ENCODE peak calls at places on chromosomes 11 and 22, in four cellular contexts. One of them, this sample, is unnamed.

GRCh38 chr11:4455439-4455838 is 6.3 kb downstream of the OR52K2 start:
- DNase-seq in HCT116: no peak
- DNase-seq in heart right ventricle: no peak
- DNase-seq in GM06990: no peak
- DNase-seq in this sample: no peak

GRCh38 chr22:44920183-44920582 is 89.6 kb downstream of the PHF21B start:
- DNase-seq in HCT116: no peak
- DNase-seq in GM06990: no peak
- DNase-seq in heart right ventricle: no peak
- DNase-seq in this sample: no peak

GRCh38 chr11:130371004-130371590 is 56.4 kb upstream of the ZBTB44 start:
- DNase-seq in heart right ventricle: no peak
- DNase-seq in HCT116: no peak
- DNase-seq in GM06990: no peak
- DNase-seq in this sample: no peak

GRCh38 chr22:22771696-22772377 is 115.8 kb upstream of the IGLL5 start:
- DNase-seq in heart right ventricle: no peak
- DNase-seq in GM06990: no peak
- DNase-seq in HCT116: no peak
- DNase-seq in this sample: no peak

GRCh38 chr22:39448205-39449054 is 8.4 kb upstream of the MGAT3 start:
- DNase-seq in heart right ventricle: no peak
- DNase-seq in GM06990: no peak
- DNase-seq in HCT116: no peak
- DNase-seq in this sample: no peak

GRCh38 chr11:126438272-126438671 is 82.8 kb downstream of the ST3GAL4 start:
- DNase-seq in GM06990: no peak
- DNase-seq in HCT116: no peak
- DNase-seq in heart right ventricle: peak; percentile 58
- DNase-seq in this sample: no peak

GRCh38 chr22:21446827-21447690 is 20.1 kb upstream of the TMEM191C start:
- DNase-seq in GM06990: no peak
- DNase-seq in HCT116: no peak
- DNase-seq in heart right ventricle: no peak
- DNase-seq in this sample: no peak

GRCh38 chr11:118497831-118498230 is 29.4 kb upstream of the TTC36 start:
- DNase-seq in heart right ventricle: no peak
- DNase-seq in GM06990: no peak
- DNase-seq in HCT116: no peak
- DNase-seq in this sample: no peak

GRCh38 chr11:14537134-14537599 is 17.0 kb upstream of the PSMA1 start:
- DNase-seq in GM06990: no peak
- DNase-seq in HCT116: no peak
- DNase-seq in heart right ventricle: no peak
- DNase-seq in this sample: peak; percentile 41

GRCh38 chr11:6251990-6252473 is 7.6 kb upstream of the CCKBR start:
- DNase-seq in HCT116: no peak
- DNase-seq in heart right ventricle: no peak
- DNase-seq in GM06990: no peak
- DNase-seq in this sample: no peak

GRCh38 chr11:129163714-129164164 is 28.4 kb downstream of the ARHGAP32 start:
- DNase-seq in HCT116: no peak
- DNase-seq in heart right ventricle: no peak
- DNase-seq in GM06990: no peak
- DNase-seq in this sample: no peak

GRCh38 chr11:45239733-45240132 is 46.4 kb downstream of the SYT13 start:
- DNase-seq in heart right ventricle: no peak
- DNase-seq in HCT116: no peak
- DNase-seq in GM06990: no peak
- DNase-seq in this sample: no peak

GRCh38 chr11:35525501-35526175 is at the start of gene PAMR1:
- DNase-seq in HCT116: no peak
- DNase-seq in GM06990: peak; percentile 13
- DNase-seq in heart right ventricle: peak; percentile 55
- DNase-seq in this sample: no peak

GRCh38 chr11:118272001-118272400 is 7.9 kb upstream of the MPZL2 start:
- DNase-seq in GM06990: no peak
- DNase-seq in heart right ventricle: no peak
- DNase-seq in HCT116: no peak
- DNase-seq in this sample: no peak

GRCh38 chr11:57379732-57380131 is 1.2 kb downstream of the PRG3 start:
- DNase-seq in HCT116: no peak
- DNase-seq in GM06990: no peak
- DNase-seq in heart right ventricle: no peak
- DNase-seq in this sample: no peak

GRCh38 chr11:73271936-73272679 is at the start of gene P2RY6:
- DNase-seq in heart right ventricle: no peak
- DNase-seq in HCT116: no peak
- DNase-seq in GM06990: no peak
- DNase-seq in this sample: no peak

GRCh38 chr11:76859708-76860233 is 947 bp upstream of the ACER3 start:
- DNase-seq in heart right ventricle: no peak
- DNase-seq in GM06990: no peak
- DNase-seq in HCT116: no peak
- DNase-seq in this sample: no peak

GRCh38 chr11:103832762-103833161 is 203.7 kb upstream of the DDI1 start:
- DNase-seq in heart right ventricle: no peak
- DNase-seq in GM06990: no peak
- DNase-seq in HCT116: no peak
- DNase-seq in this sample: no peak

GRCh38 chr11:76629133-76629852 is 41.3 kb downstream of the LRRC32 start:
- DNase-seq in heart right ventricle: peak; percentile 32
- DNase-seq in GM06990: peak; percentile 64
- DNase-seq in HCT116: no peak
- DNase-seq in this sample: no peak

GRCh38 chr11:95375881-95376280 is 144.9 kb upstream of the SESN3 start:
- DNase-seq in GM06990: no peak
- DNase-seq in heart right ventricle: no peak
- DNase-seq in HCT116: no peak
- DNase-seq in this sample: no peak

GRCh38 chr11:45872513-45873356 is 12.7 kb upstream of the MAPK8IP1 start:
- DNase-seq in GM06990: no peak
- DNase-seq in HCT116: peak; percentile 41
- DNase-seq in heart right ventricle: peak; percentile 31
- DNase-seq in this sample: no peak

GRCh38 chr11:118791961-118792578 is 1.1 kb upstream of the DDX6 start:
- DNase-seq in heart right ventricle: no peak
- DNase-seq in GM06990: peak; percentile 69
- DNase-seq in HCT116: no peak
- DNase-seq in this sample: peak; percentile 21

GRCh38 chr11:110086892-110087309 is 6.3 kb upstream of the ZC3H12C start:
- DNase-seq in GM06990: no peak
- DNase-seq in HCT116: no peak
- DNase-seq in heart right ventricle: no peak
- DNase-seq in this sample: no peak

GRCh38 chr11:85658180-85658579 is 6.7 kb downstream of the CREBZF start:
- DNase-seq in HCT116: no peak
- DNase-seq in heart right ventricle: no peak
- DNase-seq in GM06990: no peak
- DNase-seq in this sample: no peak

GRCh38 chr11:16899708-16900107 is 114.5 kb downstream of the PLEKHA7 start:
- DNase-seq in GM06990: no peak
- DNase-seq in HCT116: no peak
- DNase-seq in heart right ventricle: no peak
- DNase-seq in this sample: no peak

GRCh38 chr11:120912504-120912903 is 111.4 kb upstream of the TBCEL start:
- DNase-seq in HCT116: peak; percentile 53
- DNase-seq in heart right ventricle: no peak
- DNase-seq in GM06990: no peak
- DNase-seq in this sample: no peak

GRCh38 chr11:66100272-66101037 is 30.4 kb downstream of the PACS1 start:
- DNase-seq in heart right ventricle: peak; percentile 66
- DNase-seq in GM06990: peak; percentile 69
- DNase-seq in HCT116: no peak
- DNase-seq in this sample: peak; percentile 64

GRCh38 chr11:33723238-33723881 is 12.9 kb downstream of the CD59 start:
- DNase-seq in heart right ventricle: no peak
- DNase-seq in HCT116: peak; percentile 72
- DNase-seq in GM06990: no peak
- DNase-seq in this sample: no peak

GRCh38 chr11:66443602-66444001 is 5.0 kb upstream of the MRPL11 start:
- DNase-seq in HCT116: peak; percentile 19
- DNase-seq in heart right ventricle: no peak
- DNase-seq in GM06990: no peak
- DNase-seq in this sample: no peak

GRCh38 chr22:30383061-30383460 is 4.2 kb downstream of the RNF215 start:
- DNase-seq in heart right ventricle: no peak
- DNase-seq in GM06990: no peak
- DNase-seq in HCT116: no peak
- DNase-seq in this sample: no peak

GRCh38 chr22:40721266-40721665 is 42.0 kb downstream of the MCHR1 start:
- DNase-seq in heart right ventricle: no peak
- DNase-seq in HCT116: no peak
- DNase-seq in GM06990: no peak
- DNase-seq in this sample: no peak

GRCh38 chr22:20031732-20032406 is 11.0 kb downstream of the TANGO2 start:
- DNase-seq in GM06990: peak; percentile 61
- DNase-seq in HCT116: no peak
- DNase-seq in heart right ventricle: no peak
- DNase-seq in this sample: no peak

GRCh38 chr11:60252208-60252566 is 9.2 kb upstream of the MS4A4E start:
- DNase-seq in heart right ventricle: no peak
- DNase-seq in HCT116: no peak
- DNase-seq in GM06990: no peak
- DNase-seq in this sample: no peak

GRCh38 chr11:76806131-76806530 is 23.0 kb downstream of the TSKU start:
- DNase-seq in GM06990: no peak
- DNase-seq in heart right ventricle: no peak
- DNase-seq in HCT116: no peak
- DNase-seq in this sample: no peak

GRCh38 chr11:7596975-7597391 is 76.3 kb downstream of the CYB5R2 start:
- DNase-seq in heart right ventricle: no peak
- DNase-seq in HCT116: no peak
- DNase-seq in GM06990: no peak
- DNase-seq in this sample: no peak

GRCh38 chr22:36998620-36999351 is 20.5 kb downstream of the TST start:
- DNase-seq in GM06990: no peak
- DNase-seq in heart right ventricle: no peak
- DNase-seq in HCT116: peak; percentile 58
- DNase-seq in this sample: no peak
- TF ChIP-seq CTCF in GM06990: peak; percentile 3
- TF ChIP-seq CTCF in heart right ventricle: no peak
- TF ChIP-seq CTCF in HCT116: peak; percentile 45
- TF ChIP-seq CTCF in this sample: no peak

DNA sequence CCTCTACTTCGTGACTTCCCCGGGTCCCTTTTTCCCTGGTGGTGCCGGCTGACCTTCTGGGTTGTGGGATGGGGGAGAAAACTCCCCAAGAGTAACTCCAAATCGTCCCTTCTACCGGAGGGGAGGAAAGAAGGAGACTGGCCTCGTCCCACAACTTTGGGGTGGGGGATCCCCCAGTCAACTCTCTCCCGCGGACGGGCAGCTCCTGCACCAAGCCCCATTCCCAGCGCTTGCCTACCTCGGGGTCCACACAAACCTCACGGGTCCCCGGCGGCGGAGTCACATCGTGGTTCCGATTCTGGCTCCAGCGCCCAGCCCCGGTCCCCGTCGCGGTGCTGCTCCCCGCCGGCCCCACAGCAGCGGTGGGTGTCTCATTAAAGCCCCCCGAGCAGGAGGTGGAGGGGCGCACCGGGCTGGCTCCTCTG is 317 bp downstream of the BDNF start:
- DNase-seq in heart right ventricle: no peak
- DNase-seq in GM06990: no peak
- DNase-seq in HCT116: no peak
- DNase-seq in this sample: no peak
- H3K27me3 ChIP-seq in heart right ventricle: peaks cover 58% of the 10 kb centered on the region
- H3K27me3 ChIP-seq in GM06990: peaks cover 2% of the 10 kb centered on the region
- H3K27me3 ChIP-seq in HCT116: no peaks in the 10 kb centered on the region
- H3K27me3 ChIP-seq in this sample: peaks cover 83% of the 10 kb centered on the region

DNA sequence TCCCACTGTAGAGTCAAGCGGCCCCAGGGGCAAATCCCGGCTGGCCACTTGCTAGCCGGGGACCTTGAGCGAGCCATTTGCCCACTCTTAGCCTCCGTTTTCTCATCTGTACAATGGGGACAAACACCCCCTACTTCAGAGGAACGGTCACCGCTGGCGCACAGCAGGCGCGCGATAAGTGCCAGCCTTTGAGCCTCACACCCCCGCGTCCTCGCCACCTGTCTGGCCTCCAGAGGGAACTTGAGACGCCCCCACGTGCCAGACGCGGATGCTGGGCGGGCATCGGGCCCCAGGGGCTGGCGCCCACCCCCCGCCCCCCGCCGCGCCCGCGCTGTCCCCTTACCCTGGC is 72.7 kb upstream of the TCF20 start:
- DNase-seq in HCT116: no peak
- DNase-seq in heart right ventricle: no peak
- DNase-seq in GM06990: no peak
- DNase-seq in this sample: no peak
- TF ChIP-seq CTCF in HCT116: no peak
- TF ChIP-seq CTCF in heart right ventricle: no peak
- TF ChIP-seq CTCF in GM06990: no peak
- TF ChIP-seq CTCF in this sample: no peak

DNA sequence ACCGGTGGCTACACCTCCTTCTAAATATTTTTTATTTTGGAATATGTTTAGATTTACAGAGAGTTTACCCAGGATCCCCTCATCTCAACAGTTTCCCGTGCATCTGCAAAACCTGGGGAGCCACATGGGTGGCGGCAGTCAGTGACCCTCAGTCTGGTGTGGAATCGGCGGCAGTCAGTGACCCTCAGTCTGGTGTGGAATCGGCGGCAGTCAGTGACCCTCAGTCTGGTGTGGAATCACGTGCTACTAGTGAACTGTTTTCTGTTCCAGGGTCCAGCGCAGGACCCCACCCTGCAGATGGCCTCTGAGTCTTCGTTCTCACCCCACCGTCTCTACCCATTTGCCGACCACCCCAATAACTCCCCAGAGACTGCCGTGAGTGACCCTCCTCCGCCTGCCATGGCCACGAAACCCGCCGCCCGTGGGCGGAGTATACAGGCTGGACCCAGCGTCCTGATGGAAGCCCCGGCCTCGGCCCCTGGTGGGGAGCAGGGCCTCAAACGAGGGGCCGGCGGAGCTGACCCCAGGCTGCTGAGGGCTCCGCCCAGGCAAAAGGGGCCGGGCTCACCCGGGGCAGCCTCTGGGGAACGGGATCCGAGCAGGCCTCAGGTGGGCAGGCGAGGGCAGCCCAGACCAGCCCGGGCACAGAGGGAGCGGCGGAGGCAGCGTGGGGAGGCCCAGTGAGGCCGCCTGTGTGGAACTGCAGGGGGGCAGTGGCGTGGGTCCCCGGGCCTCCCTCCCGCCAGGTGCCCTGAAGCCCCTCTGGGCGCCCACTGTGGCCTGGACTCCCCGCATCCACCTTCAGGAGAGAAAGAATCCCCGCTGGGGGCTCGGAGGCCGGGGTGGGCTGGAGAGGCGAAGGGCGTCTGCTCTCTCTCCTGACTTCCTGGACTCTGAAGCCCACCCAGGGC is 2.5 kb downstream of the IL17REL start:
- DNase-seq in GM06990: no peak
- DNase-seq in HCT116: no peak
- DNase-seq in heart right ventricle: no peak
- DNase-seq in this sample: no peak
- H3K27me3 ChIP-seq in GM06990: no peaks in the 10 kb centered on the region
- H3K27me3 ChIP-seq in HCT116: no peaks in the 10 kb centered on the region
- H3K27me3 ChIP-seq in heart right ventricle: peaks cover 69% of the 10 kb centered on the region
- H3K27me3 ChIP-seq in this sample: peaks cover 16% of the 10 kb centered on the region